ENCODE peak calls at places on chromosome X, in seven cellular contexts. N is foreskin fibroblast, O is bronchial epithelial cell, L is colonic mucosa, Q is right lobe of liver, Z is fibroblast of lung, D is type B pancreatic cell. A is an unnamed sample.

GRCh38 chrX:54042609-54043010 is 1.7 kb downstream of the PHF8 start:
- DNase-seq in Z (peak; percentile 64), L (peak; percentile 26), D (no peak), O (peak; percentile 15), Q (peak; percentile 53), N (peak; percentile 60), A (no peak)

GRCh38 chrX:72306851-72307645 is 1.3 kb upstream of the CITED1 start:
- DNase-seq in L (peak; percentile 68), D (no peak), O (peak; percentile 32), Z (peak; percentile 73), Q (peak; percentile 59), N (peak; percentile 63), A (peak; percentile 47)

GRCh38 chrX:153669901-153670731 is 3.5 kb downstream of the PNCK start:
- DNase-seq in Z (no peak), L (no peak), O (no peak), Q (no peak), D (no peak), N (no peak), A (peak; percentile 33)

GRCh38 chrX:142089193-142089592 is 115.9 kb downstream of the MAGEC2 start:
- DNase-seq in O (peak; percentile 4), Q (no peak), N (no peak), L (no peak), D (no peak), Z (peak; percentile 3), A (no peak)

GRCh38 chrX:51420610-51421009 is 75.8 kb downstream of the NUDT11 start:
- DNase-seq in O (peak; percentile 29), Q (no peak), Z (peak; percentile 26), L (peak; percentile 24), D (no peak), N (peak; percentile 7), A (no peak)

GRCh38 chrX:55342533-55343501 is 78.1 kb upstream of the PAGE3 start:
- DNase-seq in L (peak; percentile 53), Z (no peak), D (no peak), Q (no peak), O (peak; percentile 82), N (no peak), A (no peak)

GRCh38 chrX:46456125-46456922 is 88.9 kb downstream of the ZNF674 start:
- DNase-seq in D (no peak), N (no peak), O (no peak), L (no peak), Q (no peak), Z (no peak), A (no peak)

GRCh38 chrX:149495573-149496071 is 9.5 kb downstream of the IDS start:
- DNase-seq in Z (peak; percentile 88), O (peak; percentile 91), N (peak; percentile 73), Q (no peak), D (no peak), L (no peak), A (no peak)

GRCh38 chrX:49877397-49878101 is 1.7 kb upstream of the USP27X start:
- DNase-seq in D (no peak), Q (peak; percentile 50), N (no peak), Z (no peak), L (no peak), O (no peak), A (no peak)

GRCh38 chrX:40719218-40719617 is 16.1 kb downstream of the MED14 start:
- DNase-seq in Q (no peak), Z (peak; percentile 72), O (peak; percentile 76), N (peak; percentile 30), L (no peak), D (no peak), A (no peak)

DNA sequence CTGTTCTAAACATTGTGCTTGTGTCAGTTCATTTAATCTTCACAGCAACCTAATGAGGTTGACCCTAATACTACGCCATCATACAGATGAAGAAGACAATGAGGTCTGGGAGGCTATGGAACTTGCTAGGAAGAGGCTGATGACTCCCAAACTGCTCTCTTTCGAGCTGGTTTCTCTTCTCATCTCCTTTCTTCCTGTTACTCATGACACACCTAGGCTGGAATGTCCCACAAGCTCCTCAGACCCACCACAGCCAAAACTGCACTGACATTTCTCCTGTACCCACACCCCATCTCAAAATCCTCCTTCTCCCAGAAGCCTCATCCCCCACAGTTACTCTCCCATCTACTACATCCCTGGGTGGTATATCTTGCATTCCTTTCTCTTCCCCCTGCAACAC is 27.4 kb upstream of the PJA1 start:
- DNase-seq in D (no peak), O (peak; percentile 10), L (no peak), Q (no peak), Z (no peak), N (no peak), A (no peak)
- TF ChIP-seq CTCF in D (no peak), O (no peak), L (no peak), Q (no peak), Z (no peak), N (no peak), A (no peak)

DNA sequence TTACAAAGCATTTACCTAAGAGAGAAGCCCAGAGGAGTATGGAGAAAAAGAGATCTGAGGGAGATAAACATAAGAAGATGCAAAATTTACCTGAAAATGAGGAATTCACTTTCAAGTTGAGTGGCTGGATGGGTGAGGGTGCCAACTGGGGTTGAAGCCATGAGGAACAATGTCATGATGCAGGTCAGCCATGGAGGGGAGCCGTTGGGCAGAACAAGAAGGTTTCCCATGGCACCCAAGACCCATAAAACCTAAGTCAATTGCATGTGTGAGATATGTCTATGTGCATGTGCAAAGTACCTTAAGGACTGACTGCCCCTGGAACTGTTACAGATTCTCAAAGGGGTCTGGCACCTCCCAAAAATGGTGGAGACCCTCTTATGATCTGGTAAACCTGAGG is 46.6 kb upstream of the PRRG1 start:
- DNase-seq in Q (peak; percentile 46), Z (peak; percentile 6), N (peak; percentile 1), L (no peak), O (peak; percentile 20), D (no peak), A (no peak)
- TF ChIP-seq CTCF in Q (peak; percentile 44), Z (peak; percentile 44), N (peak; percentile 9), L (no peak), O (peak; percentile 36), D (no peak), A (no peak)

DNA sequence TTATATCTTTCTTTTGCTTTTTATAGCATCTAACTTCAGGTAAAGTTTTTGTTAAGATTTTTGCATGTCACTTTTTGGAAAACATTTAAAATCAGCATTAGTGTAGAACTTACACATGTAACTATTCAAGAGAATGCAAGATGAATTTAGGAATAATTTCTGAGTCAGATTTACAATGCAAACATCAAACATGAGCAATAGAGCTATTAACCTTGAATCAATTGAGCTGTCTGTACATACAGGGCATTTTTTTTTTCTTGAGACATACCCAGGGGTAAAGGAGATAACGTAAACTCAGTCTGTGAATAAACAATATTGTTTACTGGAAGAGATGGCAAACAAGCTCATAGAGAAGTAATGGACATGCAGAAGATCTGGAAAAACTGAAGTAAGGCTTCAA is 311.5 kb downstream of the IL1RAPL2 start:
- DNase-seq in L (no peak), Z (no peak), O (no peak), N (no peak), D (no peak), Q (no peak), A (no peak)
- TF ChIP-seq CTCF in L (no peak), Z (no peak), O (no peak), N (no peak), D (no peak), Q (no peak), A (no peak)

GRCh38 chrX:70774223-70774622 is 134.3 kb downstream of the TEX11 start:
- DNase-seq in L (no peak), Q (no peak), D (no peak), O (no peak), N (no peak), Z (no peak), A (no peak)

DNA sequence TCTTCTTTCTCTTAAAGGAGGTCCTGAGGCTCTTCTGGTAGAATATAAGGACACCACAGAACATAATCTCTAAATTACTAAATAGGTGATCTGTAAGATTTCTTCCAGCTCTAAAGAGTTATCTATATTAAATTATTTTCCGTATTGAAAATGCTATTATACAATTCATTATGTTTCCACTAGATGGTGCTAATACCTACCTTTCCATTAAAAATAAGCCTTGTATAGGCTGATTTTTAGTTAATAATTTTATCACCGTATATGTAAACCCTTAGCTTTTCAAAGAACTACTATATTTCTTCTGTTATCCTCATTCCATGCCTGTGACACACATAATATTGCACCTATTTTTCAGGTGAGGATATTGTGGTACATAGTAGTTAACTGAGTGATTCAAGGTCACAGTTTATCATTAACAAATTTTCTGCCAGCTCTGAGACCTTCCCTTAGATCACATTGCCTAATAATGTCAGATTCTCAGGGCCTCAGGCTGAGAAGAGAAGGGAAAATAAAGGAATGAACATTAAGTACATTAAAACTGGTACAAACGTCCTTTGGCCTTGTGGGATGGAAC is 138.8 kb downstream of the TEX11 start:
- DNase-seq in Q (no peak), O (peak; percentile 12), N (no peak), L (no peak), Z (no peak), D (no peak), A (no peak)
- TF ChIP-seq CTCF in Q (peak; percentile 33), O (no peak), N (no peak), L (peak; percentile 37), Z (no peak), D (peak; percentile 78), A (peak; percentile 56)

A was measured in mesothelial cell of epicardium.